ENCODE peak calls at places on chromosomes 3 and 15, in nine cellular contexts. B is body of pancreas, L is uterus, U is HCT116, N is Peyer's patch, T is spleen, J is right lobe of liver, X is stomach, V is testis. D is an unnamed sample.

GRCh38 chr3:48681974-48682610 is 3.6 kb downstream of the NCKIPSD start:
- DNase-seq in B (no peak), L (no peak), U (no peak), N (no peak), T (peak), J (no peak), X (no peak), V (no peak), D (no peak)

GRCh38 chr3:126664591-126665214 is 9.8 kb upstream of the TXNRD3 start:
- DNase-seq in B (no peak), L (no peak), U (no peak), N (no peak), T (no peak), J (no peak), X (no peak), V (no peak), D (no peak)

GRCh38 chr3:11603628-11604027 is 40.1 kb downstream of the VGLL4 start:
- DNase-seq in B (peak), L (peak), U (no peak), N (no peak), T (no peak), J (no peak), X (no peak), V (no peak), D (no peak)

GRCh38 chr15:86183765-86184491 is 104.3 kb downstream of the AGBL1 start:
- DNase-seq in B (no peak), L (no peak), U (no peak), N (no peak), T (no peak), J (no peak), X (no peak), V (no peak), D (no peak)

GRCh38 chr3:132236701-132237651 is 80.2 kb upstream of the ACP3 start:
- DNase-seq in B (no peak), L (no peak), U (no peak), N (no peak), T (no peak), J (no peak), X (no peak), V (no peak), D (no peak)

GRCh38 chr15:32994810-32995424 is 199.6 kb downstream of the FMN1 start:
- DNase-seq in B (no peak), L (no peak), U (peak), N (no peak), T (no peak), J (no peak), X (no peak), V (no peak), D (no peak)

GRCh38 chr15:95558131-95558530 is 772.4 kb upstream of the NR2F2 start:
- DNase-seq in B (no peak), L (no peak), U (peak), N (no peak), T (no peak), J (no peak), X (no peak), V (no peak), D (no peak)

GRCh38 chr15:42141246-42141645 is 15.2 kb downstream of the PLA2G4F start:
- DNase-seq in B (no peak), L (no peak), U (no peak), N (no peak), T (no peak), J (no peak), X (no peak), V (no peak), D (no peak)

GRCh38 chr3:23239181-23240068 is 36.3 kb downstream of the UBE2E2 start:
- DNase-seq in B (no peak), L (no peak), U (no peak), N (no peak), T (no peak), J (no peak), X (no peak), V (no peak), D (no peak)

GRCh38 chr15:88638626-88639372 is at the start of gene ISG20:
- DNase-seq in B (peak), L (peak), U (peak), N (peak), T (peak), J (peak), X (peak), V (peak), D (peak)

GRCh38 chr15:51227967-51228783 is 110.2 kb downstream of the CYP19A1 start:
- DNase-seq in B (peak), L (no peak), U (peak), N (no peak), T (no peak), J (no peak), X (no peak), V (no peak), D (peak)

GRCh38 chr15:73746883-73747282 is 6.3 kb downstream of the INSYN1 start:
- DNase-seq in B (no peak), L (no peak), U (no peak), N (no peak), T (no peak), J (no peak), X (no peak), V (no peak), D (no peak)

GRCh38 chr3:73759290-73759689 is 134.5 kb upstream of the PDZRN3 start:
- DNase-seq in B (no peak), L (no peak), U (no peak), N (no peak), T (no peak), J (no peak), X (no peak), V (no peak), D (no peak)

GRCh38 chr3:135218782-135219181 is 423.7 kb downstream of the EPHB1 start:
- DNase-seq in B (no peak), L (no peak), U (no peak), N (no peak), T (no peak), J (no peak), X (no peak), V (no peak), D (no peak)

GRCh38 chr15:62895139-62895866 is 147.2 kb upstream of the TPM1 start:
- DNase-seq in B (no peak), L (no peak), U (no peak), N (no peak), T (no peak), J (no peak), X (no peak), V (no peak), D (no peak)

GRCh38 chr15:68635142-68635541 is 56.3 kb downstream of the CORO2B start:
- DNase-seq in B (no peak), L (peak), U (no peak), N (peak), T (peak), J (no peak), X (no peak), V (peak), D (no peak)

GRCh38 chr3:42500091-42500490 is 2.4 kb upstream of the VIPR1 start:
- DNase-seq in B (no peak), L (no peak), U (no peak), N (no peak), T (peak), J (no peak), X (peak), V (no peak), D (no peak)

GRCh38 chr3:96466441-96466840 is 348.0 kb upstream of the EPHA6 start:
- DNase-seq in B (no peak), L (no peak), U (no peak), N (no peak), T (no peak), J (no peak), X (no peak), V (no peak), D (no peak)

GRCh38 chr15:31467361-31467760 is 140.7 kb downstream of the KLF13 start:
- DNase-seq in B (no peak), L (no peak), U (no peak), N (no peak), T (no peak), J (no peak), X (peak), V (no peak), D (no peak)

GRCh38 chr3:111831840-111832239 is 27.2 kb upstream of the PHLDB2 start:
- DNase-seq in B (no peak), L (no peak), U (no peak), N (no peak), T (no peak), J (no peak), X (no peak), V (no peak), D (no peak)

GRCh38 chr3:29064085-29064484 is 216.8 kb upstream of the RBMS3 start:
- DNase-seq in B (no peak), L (no peak), U (no peak), N (no peak), T (no peak), J (no peak), X (no peak), V (no peak), D (no peak)

GRCh38 chr3:104989878-104990277 is 376.8 kb upstream of the ALCAM start:
- DNase-seq in B (no peak), L (no peak), U (no peak), N (no peak), T (no peak), J (no peak), X (no peak), V (no peak), D (no peak)

GRCh38 chr3:127177226-127177625 is 15.7 kb upstream of the PRR23E start:
- DNase-seq in B (no peak), L (no peak), U (no peak), N (peak), T (no peak), J (peak), X (peak), V (peak), D (no peak)

GRCh38 chr15:38267416-38268022 is 14.9 kb downstream of the SPRED1 start:
- DNase-seq in B (no peak), L (no peak), U (no peak), N (no peak), T (no peak), J (no peak), X (no peak), V (no peak), D (no peak)

GRCh38 chr3:47008258-47008671 is 28.8 kb downstream of the NBEAL2 start:
- DNase-seq in B (no peak), L (peak), U (no peak), N (no peak), T (peak), J (peak), X (no peak), V (no peak), D (no peak)

GRCh38 chr3:53716998-53717397 is 129.2 kb downstream of the CHDH start:
- DNase-seq in B (no peak), L (no peak), U (no peak), N (no peak), T (no peak), J (no peak), X (peak), V (no peak), D (no peak)

GRCh38 chr15:92395557-92395956 is 1.9 kb downstream of the ST8SIA2 start:
- DNase-seq in B (no peak), L (no peak), U (no peak), N (no peak), T (no peak), J (no peak), X (no peak), V (no peak), D (no peak)

GRCh38 chr3:112303811-112304325 is 9.9 kb upstream of the SLC9C1 start:
- DNase-seq in B (no peak), L (peak), U (no peak), N (peak), T (no peak), J (no peak), X (no peak), V (peak), D (peak)

GRCh38 chr3:173465112-173465511 is 67.6 kb downstream of the NLGN1 start:
- DNase-seq in B (no peak), L (no peak), U (no peak), N (no peak), T (no peak), J (no peak), X (no peak), V (no peak), D (no peak)

GRCh38 chr3:15291589-15292541 is 40.5 kb downstream of the SH3BP5 start:
- DNase-seq in B (peak), L (no peak), U (no peak), N (peak), T (peak), J (no peak), X (no peak), V (no peak), D (peak)

GRCh38 chr3:18098960-18099587 is 326.1 kb downstream of the SATB1 start:
- DNase-seq in B (no peak), L (no peak), U (peak), N (no peak), T (no peak), J (no peak), X (no peak), V (no peak), D (no peak)

GRCh38 chr3:194136519-194137313 is 768 bp downstream of the HES1 start:
- DNase-seq in B (peak), L (no peak), U (no peak), N (peak), T (peak), J (peak), X (peak), V (peak), D (peak)

GRCh38 chr3:20039765-20040475 is at the start of gene KAT2B:
- DNase-seq in B (peak), L (peak), U (no peak), N (peak), T (peak), J (peak), X (peak), V (peak), D (peak)

GRCh38 chr3:159499031-159499793 is 489.4 kb upstream of the IL12A start:
- DNase-seq in B (no peak), L (no peak), U (no peak), N (no peak), T (no peak), J (no peak), X (no peak), V (no peak), D (no peak)

GRCh38 chr3:42839616-42840015 is 30.4 kb downstream of the ACKR2 start:
- DNase-seq in B (peak), L (no peak), U (peak), N (peak), T (no peak), J (no peak), X (peak), V (peak), D (peak)

GRCh38 chr15:82750831-82751181 is 41.1 kb upstream of the AP3B2 start:
- DNase-seq in B (peak), L (no peak), U (no peak), N (no peak), T (no peak), J (no peak), X (no peak), V (no peak), D (no peak)
- H3K27ac ChIP-seq in B (no peak), L (peak), U (peak), N (peak), T (peak), J (peak), X (peak), V (peak), D (peak)

DNA sequence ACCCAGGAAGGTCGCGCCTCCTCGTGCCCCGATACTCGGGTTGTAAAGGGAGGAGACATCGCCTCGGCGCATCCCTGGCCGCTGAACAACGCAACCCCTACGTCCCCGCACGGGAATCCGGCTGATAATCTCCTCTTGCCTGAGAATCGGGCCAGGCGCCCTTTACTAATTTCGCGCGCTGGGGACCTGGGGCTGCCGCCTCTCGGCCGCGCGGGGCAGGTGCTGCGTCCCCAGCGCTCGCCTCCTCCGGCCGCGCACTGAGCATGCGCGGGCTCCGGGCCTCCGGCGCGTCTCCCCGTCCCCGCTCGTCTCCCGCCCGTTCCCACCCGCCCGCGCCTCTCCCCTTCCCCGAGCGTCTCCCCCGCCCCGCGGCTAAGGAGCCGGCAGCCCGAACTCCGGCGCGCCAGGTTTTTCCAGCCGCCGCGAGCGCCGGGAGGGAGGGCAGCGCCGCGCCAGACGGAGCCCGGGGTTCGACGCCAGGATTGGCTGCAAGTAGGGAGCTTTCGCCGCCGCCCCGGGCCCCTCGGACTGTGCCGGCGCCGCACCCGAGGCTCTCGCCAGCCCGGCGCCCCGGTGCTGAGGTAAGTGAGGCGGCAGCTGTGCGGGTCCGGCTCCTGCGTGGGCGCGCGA is at the start of gene CNTN4:
- DNase-seq in B (peak), L (peak), U (no peak), N (no peak), T (no peak), J (peak), X (peak), V (peak), D (no peak)
- TF ChIP-seq POLR2A in B (no peak), L (no peak), U (no peak), N (peak), T (no peak), J (no peak), X (no peak), V (no peak), D (no peak)

GRCh38 chr3:188198760-188199327 is 44.9 kb downstream of the LPP start:
- DNase-seq in B (no peak), L (no peak), U (no peak), N (no peak), T (no peak), J (no peak), X (no peak), V (no peak), D (no peak)

GRCh38 chr3:188197388-188197847 is 43.5 kb downstream of the LPP start:
- DNase-seq in B (no peak), L (no peak), U (no peak), N (no peak), T (no peak), J (no peak), X (no peak), V (no peak), D (no peak)

GRCh38 chr3:188194327-188194726 is 40.4 kb downstream of the LPP start:
- DNase-seq in B (no peak), L (no peak), U (no peak), N (no peak), T (no peak), J (no peak), X (no peak), V (no peak), D (no peak)

GRCh38 chr3:188198001-188198400 is 44.0 kb downstream of the LPP start:
- DNase-seq in B (no peak), L (no peak), U (no peak), N (no peak), T (no peak), J (no peak), X (no peak), V (no peak), D (no peak)

DNA sequence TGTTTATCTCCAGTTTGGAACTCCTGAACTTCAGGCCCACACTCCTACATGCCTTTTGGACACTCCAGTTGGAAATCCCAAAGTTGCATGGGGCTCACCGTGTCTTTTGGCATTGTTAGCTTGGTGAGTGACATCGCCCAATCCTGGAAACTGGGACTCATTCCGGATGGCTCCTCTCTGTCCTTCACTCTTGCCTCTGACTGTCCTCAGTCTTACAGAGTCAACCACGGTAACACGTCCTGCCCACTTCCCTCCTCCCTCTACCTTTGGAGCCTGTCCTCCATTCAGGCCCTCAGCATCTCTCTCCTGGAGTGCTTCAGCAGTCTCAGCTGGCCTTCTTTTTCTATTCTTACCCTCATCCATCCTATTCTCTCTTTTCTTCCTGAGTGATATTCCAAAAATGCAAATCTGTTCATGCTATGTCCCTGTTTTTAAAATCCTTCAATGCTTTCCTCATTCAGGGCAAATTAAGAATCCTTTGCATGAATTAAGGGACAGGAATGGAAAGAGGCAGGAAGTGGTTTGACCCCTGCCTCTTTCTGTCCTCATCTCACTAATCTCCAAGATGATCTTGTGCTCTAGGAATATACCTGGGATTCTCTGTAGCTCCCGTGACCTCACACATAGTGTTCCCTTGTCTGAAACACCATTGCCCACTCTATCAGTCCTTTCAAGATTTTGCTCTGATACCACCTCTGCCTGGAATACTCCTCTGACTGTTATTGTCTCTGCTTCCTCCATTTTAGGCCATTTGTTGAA is 42.5 kb downstream of the LPP start:
- DNase-seq in B (no peak), L (no peak), U (no peak), N (no peak), T (no peak), J (no peak), X (no peak), V (no peak), D (peak)
- H3K27ac ChIP-seq in B (no peak), L (peak), U (no peak), N (no peak), T (no peak), J (no peak), X (no peak), V (no peak), D (peak)

DNA sequence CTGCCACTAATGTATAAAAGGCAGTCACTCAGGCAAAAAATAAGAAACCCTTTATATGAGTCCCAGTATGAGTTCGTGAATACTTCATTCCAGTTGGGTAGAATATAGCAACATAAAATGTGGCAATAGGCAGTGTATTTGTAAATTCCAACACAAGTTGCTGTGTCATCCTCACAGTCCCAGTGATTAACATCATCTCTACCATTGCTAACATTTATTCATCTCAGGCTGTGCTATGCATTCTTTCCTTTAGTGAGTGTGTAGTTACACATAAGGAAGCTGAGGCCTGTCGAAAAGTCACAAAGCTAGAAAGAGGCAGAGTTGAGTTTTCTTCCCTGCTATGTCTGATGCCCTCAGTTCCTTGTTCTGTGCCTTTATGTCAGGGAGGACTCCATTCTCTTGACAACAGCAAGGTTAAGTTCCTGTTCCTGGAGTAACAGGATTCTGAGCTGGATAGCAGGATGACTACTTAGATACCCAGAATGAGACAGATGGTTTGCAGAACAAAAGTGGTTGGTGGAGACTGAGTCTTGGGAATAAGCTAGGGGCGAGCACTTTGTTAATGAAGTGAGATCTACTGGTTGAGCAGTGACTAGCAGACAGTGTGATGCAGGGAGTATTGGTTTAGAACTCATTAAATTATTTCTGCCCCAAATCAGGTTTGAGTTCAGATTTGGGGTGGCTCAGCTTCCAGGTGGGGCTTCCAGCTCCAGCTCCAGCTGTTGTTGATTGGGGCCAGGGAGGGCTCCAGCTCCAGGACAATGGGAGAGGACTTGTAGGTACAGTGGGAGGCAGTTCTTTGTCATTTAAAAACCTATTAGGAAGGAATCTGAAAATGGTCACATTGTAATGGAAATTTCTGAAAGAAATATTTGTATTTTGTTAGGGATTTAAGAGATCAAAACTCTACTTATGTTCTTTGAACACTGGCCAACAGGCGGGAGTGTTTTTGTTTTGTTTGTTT is 96.7 kb downstream of the FNDC3B start:
- DNase-seq in B (no peak), L (no peak), U (no peak), N (no peak), T (no peak), J (no peak), X (no peak), V (no peak), D (no peak)
- TF ChIP-seq POLR2A in B (no peak), L (no peak), U (no peak), N (no peak), T (no peak), J (no peak), X (no peak), V (no peak), D (no peak)

D was measured in adrenal gland.